ENCODE peak calls at places on chromosomes 16 and 17, in four cellular contexts. E, I, M and G are unnamed samples.
A peak's percentile ranks its signal among the peaks of the same experiment; 100 is the strongest.

GRCh38 chr17:63623786-63624185 is 1.6 kb downstream of the MAP3K3 start:
- DNase-seq in I (no peak), E (no peak), M (no peak), G (no peak)

GRCh38 chr17:18026408-18026776 is 12.6 kb downstream of the ATPAF2 start:
- DNase-seq in M (peak; percentile 58), I (no peak), E (no peak), G (peak; percentile 55)

GRCh38 chr17:40122466-40122943 is 734 bp downstream of the MSL1 start:
- DNase-seq in I (peak; percentile 77), E (no peak), M (peak; percentile 84), G (no peak)

GRCh38 chr17:75011788-75012319 is 616 bp upstream of the MRPL58 start:
- DNase-seq in I (peak; percentile 5), M (peak; percentile 81), E (peak; percentile 70), G (peak; percentile 72)

GRCh38 chr16:76777721-76778120 is 413.3 kb upstream of the MON1B start:
- DNase-seq in E (no peak), M (no peak), I (no peak), G (no peak)

GRCh38 chr16:77470851-77471250 is 36.0 kb upstream of the ADAMTS18 start:
- DNase-seq in M (no peak), I (no peak), E (no peak), G (no peak)

GRCh38 chr16:74601131-74601871 is 5.6 kb downstream of the GLG1 start:
- DNase-seq in E (no peak), M (no peak), I (no peak), G (no peak)

GRCh38 chr16:60929-61878 is 7.6 kb downstream of the SNRNP25 start:
- DNase-seq in M (peak; percentile 54), I (no peak), E (no peak), G (no peak)

GRCh38 chr17:49967621-49968379 is 1.2 kb upstream of the DLX4 start:
- DNase-seq in E (no peak), I (no peak), M (no peak), G (no peak)

GRCh38 chr16:77850637-77851330 is 62.4 kb downstream of the VAT1L start:
- DNase-seq in I (no peak), M (no peak), E (no peak), G (peak; percentile 54)

GRCh38 chr16:3454631-3455147 is 11.2 kb downstream of the NAA60 start:
- DNase-seq in I (no peak), M (no peak), E (no peak), G (no peak)

GRCh38 chr16:15810411-15810810 is 46.4 kb downstream of the MYH11 start:
- DNase-seq in E (no peak), I (no peak), M (no peak), G (no peak)

GRCh38 chr17:77449908-77450741 is 309.4 kb downstream of the SEC14L1 start:
- DNase-seq in I (peak; percentile 83), E (peak; percentile 64), M (peak; percentile 76), G (peak; percentile 74)

GRCh38 chr17:7623661-7624060 is 4.0 kb downstream of the SAT2 start:
- DNase-seq in I (no peak), M (no peak), E (no peak), G (no peak)

GRCh38 chr17:51238253-51238887 is 21.5 kb downstream of the MBTD1 start:
- DNase-seq in M (no peak), I (no peak), E (no peak), G (no peak)

GRCh38 chr16:66400503-66401380 is 26.4 kb upstream of the BEAN1 start:
- DNase-seq in E (no peak), M (no peak), I (no peak), G (no peak)

GRCh38 chr16:19330801-19331484 is 45.4 kb downstream of the CLEC19A start:
- DNase-seq in E (no peak), M (no peak), I (no peak), G (peak; percentile 45)

GRCh38 chr17:50210249-50211225 is 9.1 kb upstream of the COL1A1 start:
- DNase-seq in E (peak; percentile 74), I (peak; percentile 73), M (peak; percentile 76), G (no peak)

DNA sequence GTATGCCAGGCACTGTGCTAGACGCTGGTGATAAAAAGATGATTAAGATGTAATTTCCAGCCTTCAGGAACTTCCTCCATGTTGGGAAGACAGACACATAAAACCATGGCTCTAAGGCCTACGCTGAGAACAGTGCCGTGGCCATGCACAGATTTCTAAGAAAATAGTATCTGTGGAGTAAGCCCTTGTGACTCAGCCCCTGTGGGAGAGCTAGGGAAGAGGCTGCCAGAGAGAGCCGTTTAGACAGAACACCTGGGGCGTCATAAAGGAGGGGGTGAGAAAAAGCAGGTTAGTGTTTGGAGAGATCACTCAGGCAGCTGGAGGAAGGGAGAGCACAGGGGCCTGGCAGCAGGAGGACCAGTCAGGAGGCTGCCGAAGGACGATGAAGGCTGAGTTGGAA is 14.0 kb downstream of the HEATR3 start:
- DNase-seq in M (no peak), I (no peak), E (no peak), G (no peak)
- H3K4me3 ChIP-seq in M (no peak overlapping the region), I (no peak overlapping the region), E (no peak overlapping the region), G (no peak overlapping the region)

GRCh38 chr16:48997081-48997615 is 284.5 kb downstream of the CBLN1 start:
- DNase-seq in E (no peak), I (no peak), M (no peak), G (no peak)
- TF ChIP-seq CTCF in E (no peak), I (no peak), M (no peak), G (no peak)

GRCh38 chr16:1938316-1938715 is 4.7 kb downstream of the MSRB1 start:
- DNase-seq in I (no peak), E (no peak), M (no peak), G (no peak)
- H3K27ac ChIP-seq in I (no peak overlapping the region), E (no peak overlapping the region), M (peak overlapping the region; percentile 23), G (no peak overlapping the region)

DNA sequence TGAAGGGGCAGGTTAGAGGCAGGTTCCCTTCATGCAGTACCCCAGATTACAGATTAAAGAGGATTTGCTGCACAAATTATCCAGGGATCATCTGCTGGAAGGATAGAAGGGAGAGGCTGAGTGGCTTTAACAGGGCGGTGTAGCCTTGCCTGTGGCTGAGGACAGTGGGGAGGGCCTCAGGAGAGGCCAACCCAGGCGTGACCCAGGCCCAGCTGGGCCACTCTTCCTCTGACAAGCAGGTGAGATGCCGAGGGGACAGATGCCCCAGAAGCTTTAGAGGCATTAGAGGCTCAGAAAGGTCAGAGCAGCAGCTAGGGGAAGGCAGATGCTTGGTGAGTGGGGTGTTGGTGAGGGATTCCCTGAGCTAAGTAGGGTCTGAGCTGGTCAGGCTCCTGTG is 18.1 kb upstream of the MTMR4 start:
- DNase-seq in E (no peak), I (no peak), M (no peak), G (no peak)
- H3K4me3 ChIP-seq in E (peak overlapping the region; percentile 67), I (no peak overlapping the region), M (peak overlapping the region; percentile 73), G (peak overlapping the region; percentile 72)

DNA sequence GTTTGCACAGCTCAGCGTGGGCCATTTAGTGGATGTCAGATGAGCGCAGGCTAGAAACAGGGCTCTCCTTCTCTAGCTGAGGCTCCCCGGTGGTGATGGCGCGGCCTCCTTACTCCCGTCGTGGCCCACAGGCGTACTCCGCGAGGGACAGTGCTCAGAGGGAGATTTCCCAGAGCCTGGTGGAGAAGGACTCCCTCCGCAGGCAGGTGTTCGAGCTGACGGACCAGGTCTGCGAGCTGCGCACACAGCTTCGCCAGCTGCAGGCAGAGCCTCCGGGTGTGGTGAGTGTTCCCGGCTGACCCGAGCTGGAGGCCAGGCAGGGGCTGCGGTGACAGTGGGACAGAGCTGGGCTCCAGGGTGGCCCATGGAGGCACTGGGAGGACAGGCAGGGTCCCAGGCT is 21.4 kb downstream of the CARD14 start:
- DNase-seq in E (no peak), M (no peak), I (no peak), G (no peak)
- TF ChIP-seq CTCF in E (no peak), M (no peak), I (no peak), G (no peak)